ENCODE peak calls at places on chromosomes 2 and 18, in nine cellular contexts. M, B, K, N, O, Z, T, J and V are unnamed samples.

GRCh38 chr18:48934708-48935432 is 15.9 kb downstream of the SMAD7 start:
- DNase-seq in K (no peak), B (peak; percentile 80), Z (peak; percentile 84), T (no peak), M (peak; percentile 25), O (peak; percentile 42), N (no peak), J (no peak), V (no peak)

GRCh38 chr2:180203972-180204371 is 196.9 kb upstream of the CWC22 start:
- DNase-seq in O (no peak), Z (no peak), K (no peak), B (peak; percentile 61), N (peak; percentile 80), J (no peak), T (no peak), M (no peak), V (no peak)

GRCh38 chr2:108918156-108918845 is 70.7 kb downstream of the EDAR start:
- DNase-seq in Z (no peak), B (peak; percentile 40), M (no peak), T (no peak), O (no peak), J (no peak), K (no peak), N (no peak), V (no peak)

GRCh38 chr2:134668821-134669220 is 50.0 kb downstream of the TMEM163 start:
- DNase-seq in K (peak; percentile 52), Z (no peak), J (peak; percentile 69), O (peak; percentile 85), B (no peak), T (peak; percentile 67), M (no peak), N (no peak), V (no peak)

GRCh38 chr2:608297-608696 is 68.9 kb downstream of the TMEM18 start:
- DNase-seq in O (no peak), N (no peak), B (no peak), T (no peak), J (no peak), M (no peak), K (no peak), Z (no peak), V (no peak)

GRCh38 chr2:188333751-188334524 is 42.3 kb downstream of the GULP1 start:
- DNase-seq in Z (peak; percentile 26), K (no peak), O (no peak), M (no peak), T (no peak), J (no peak), B (no peak), N (peak; percentile 39), V (no peak)

GRCh38 chr2:8805278-8806045 is 32.0 kb downstream of the KIDINS220 start:
- DNase-seq in N (no peak), J (no peak), T (no peak), O (no peak), B (no peak), K (no peak), Z (peak; percentile 41), M (no peak), V (no peak)

GRCh38 chr2:231470246-231470900 is 6.1 kb upstream of the NCL start:
- DNase-seq in K (no peak), B (no peak), J (no peak), N (no peak), M (no peak), Z (no peak), T (no peak), O (no peak), V (no peak)

GRCh38 chr2:137951606-137952005 is 12.7 kb upstream of the HNMT start:
- DNase-seq in O (no peak), Z (no peak), K (no peak), T (no peak), N (peak; percentile 84), J (no peak), M (no peak), B (no peak), V (no peak)

GRCh38 chr2:150490466-150490865 is 3.0 kb upstream of the RND3 start:
- DNase-seq in B (no peak), J (no peak), N (no peak), M (no peak), O (no peak), Z (no peak), T (no peak), K (no peak), V (no peak)

GRCh38 chr18:75752864-75753263 is 325.4 kb upstream of the SMIM21 start:
- DNase-seq in Z (no peak), T (no peak), M (no peak), O (no peak), B (no peak), N (no peak), J (no peak), K (no peak), V (no peak)

GRCh38 chr2:151616760-151617339 is 117.4 kb downstream of the NEB start:
- DNase-seq in M (no peak), T (no peak), B (no peak), N (no peak), Z (no peak), K (no peak), O (no peak), J (no peak), V (no peak)

GRCh38 chr2:17518212-17519154 is at the start of gene RAD51AP2:
- DNase-seq in K (peak; percentile 74), Z (peak; percentile 89), M (peak; percentile 78), B (peak; percentile 95), J (peak; percentile 78), O (peak; percentile 84), T (no peak), N (peak; percentile 66), V (no peak)

GRCh38 chr2:216636570-216637450 is 3.6 kb downstream of the IGFBP2 start:
- DNase-seq in Z (no peak), M (peak; percentile 63), O (peak; percentile 83), J (peak; percentile 59), N (peak; percentile 37), T (no peak), B (no peak), K (peak; percentile 37), V (no peak)

GRCh38 chr2:106953236-106953635 is 67.3 kb upstream of the ST6GAL2 start:
- DNase-seq in B (no peak), T (no peak), O (no peak), M (no peak), Z (no peak), J (no peak), N (no peak), K (no peak), V (no peak)

GRCh38 chr2:97734061-97734912 is 20.9 kb downstream of the ZAP70 start:
- DNase-seq in M (no peak), B (no peak), K (no peak), O (no peak), J (no peak), N (no peak), Z (peak; percentile 13), T (no peak), V (no peak)

GRCh38 chr2:97737421-97738235 is 24.3 kb downstream of the ZAP70 start:
- DNase-seq in Z (peak; percentile 10), M (no peak), J (no peak), T (no peak), O (no peak), N (no peak), K (no peak), B (peak; percentile 63), V (no peak)

GRCh38 chr2:97735161-97735561 is 21.8 kb downstream of the ZAP70 start:
- DNase-seq in N (no peak), B (no peak), T (no peak), J (no peak), M (no peak), O (no peak), Z (peak; percentile 7), K (no peak), V (no peak)

GRCh38 chr2:97736608-97737330 is 23.4 kb downstream of the ZAP70 start:
- DNase-seq in Z (no peak), B (no peak), O (no peak), T (no peak), J (no peak), K (no peak), M (no peak), N (no peak), V (no peak)

DNA sequence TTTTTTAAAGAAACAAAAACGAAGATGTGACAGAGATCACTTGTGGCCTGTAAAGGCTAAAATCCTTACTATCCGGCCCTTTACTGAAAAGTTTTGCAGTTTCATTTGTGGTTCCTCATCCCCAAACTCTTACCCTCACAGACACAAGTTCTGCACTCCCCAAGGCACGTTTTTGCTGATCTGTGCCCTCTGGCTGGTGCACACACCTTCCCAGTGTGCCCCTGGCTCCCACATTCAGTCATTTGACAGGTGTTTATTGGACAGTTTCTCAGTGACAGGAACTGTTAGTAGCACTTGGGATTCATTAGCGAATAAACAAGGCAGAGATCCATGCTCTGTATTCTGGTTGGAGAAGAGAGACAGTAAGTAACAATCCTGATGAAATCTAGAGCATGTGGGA is 22.8 kb downstream of the ZAP70 start:
- DNase-seq in B (no peak), T (no peak), O (no peak), N (no peak), Z (no peak), K (no peak), M (no peak), J (no peak), V (no peak)
- H3K36me3 ChIP-seq in B (no peaks in the 10 kb centered on the region), T (peaks cover 66% of the 10 kb centered on the region), O (no peaks in the 10 kb centered on the region), N (no peaks in the 10 kb centered on the region), Z (no peaks in the 10 kb centered on the region), K (no peaks in the 10 kb centered on the region), M (no peaks in the 10 kb centered on the region), J (no peaks in the 10 kb centered on the region), V (no peaks in the 10 kb centered on the region)

DNA sequence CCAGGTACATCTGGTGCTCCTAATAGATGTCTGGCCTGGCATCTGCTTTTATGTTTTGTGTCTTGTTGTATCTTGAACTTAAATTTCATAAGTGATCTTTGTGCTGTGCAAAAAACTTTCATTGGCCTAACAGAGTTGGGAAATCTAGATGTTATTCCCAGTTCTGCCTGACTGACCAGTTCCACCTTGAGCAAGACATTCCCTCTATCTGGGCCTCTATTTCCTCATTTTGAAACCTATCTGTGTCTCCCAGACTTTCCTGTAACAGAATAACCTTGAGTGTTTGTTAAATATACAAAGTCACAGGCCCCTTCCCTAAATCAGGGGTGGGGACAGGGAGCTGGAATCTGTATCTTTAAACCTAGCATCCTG is 90.5 kb upstream of the MSH2 start:
- DNase-seq in O (no peak), J (no peak), T (no peak), Z (no peak), B (no peak), N (no peak), K (no peak), M (no peak), V (no peak)
- H3K4me1 ChIP-seq in O (peaks cover 30% of the 10 kb centered on the region), J (peaks cover 18% of the 10 kb centered on the region), T (no peaks in the 10 kb centered on the region), Z (peaks cover 30% of the 10 kb centered on the region), B (no peaks in the 10 kb centered on the region), N (peaks cover 18% of the 10 kb centered on the region), K (peaks cover 11% of the 10 kb centered on the region), M (peaks cover 27% of the 10 kb centered on the region), V (peaks cover 2% of the 10 kb centered on the region)

DNA sequence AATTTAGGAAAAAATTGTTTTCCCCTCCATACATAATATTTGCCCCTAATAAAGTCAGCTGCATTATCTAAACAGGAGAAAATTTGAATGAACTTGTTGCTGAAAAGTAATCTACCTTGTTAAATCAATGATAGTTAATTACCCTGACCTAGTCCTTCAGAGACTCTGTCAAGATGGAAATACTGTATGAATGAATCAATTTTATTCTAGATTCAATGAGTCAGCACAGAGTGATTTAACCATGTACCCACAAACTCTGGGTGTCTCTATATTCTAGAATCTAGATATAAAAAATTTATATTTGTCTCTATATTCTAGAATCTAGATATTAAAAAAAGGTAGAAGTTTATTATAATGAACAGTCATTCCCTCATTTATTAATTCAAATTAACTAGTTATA is 36.2 kb downstream of the NDUFAF7 start:
- DNase-seq in Z (no peak), B (no peak), M (no peak), J (no peak), K (no peak), N (no peak), T (no peak), O (no peak), V (no peak)
- H3K36me3 ChIP-seq in Z (peaks cover 69% of the 10 kb centered on the region), B (peaks cover 82% of the 10 kb centered on the region), M (peaks cover 4% of the 10 kb centered on the region), J (peaks cover 85% of the 10 kb centered on the region), K (peaks cover 7% of the 10 kb centered on the region), N (peaks cover 21% of the 10 kb centered on the region), T (peaks cover 9% of the 10 kb centered on the region), O (no peaks in the 10 kb centered on the region), V (no peaks in the 10 kb centered on the region)

GRCh38 chr18:45165871-45166270 is 449.4 kb upstream of the SLC14A2 start:
- DNase-seq in M (no peak), N (no peak), O (no peak), B (no peak), J (no peak), Z (no peak), T (no peak), K (no peak), V (no peak)
- H3K4me1 ChIP-seq in M (peaks cover 7% of the 10 kb centered on the region), N (peaks cover 25% of the 10 kb centered on the region), O (peaks cover 12% of the 10 kb centered on the region), B (no peaks in the 10 kb centered on the region), J (peaks cover 10% of the 10 kb centered on the region), Z (no peaks in the 10 kb centered on the region), T (no peaks in the 10 kb centered on the region), K (peaks cover 4% of the 10 kb centered on the region), V (no peaks in the 10 kb centered on the region)